ENCODE peak calls at places on chromosomes 4 and X, in ten cellular contexts. F is choroid plexus epithelial cell; K is anterior cingulate cortex; M is CD4-positive, alpha-beta memory T cell; A is right cardiac atrium; I is NCI-H187; D is MCF 10A; R is SK-N-SH; C is D341Med; H is fibroblast of pulmonary artery. V is an unnamed sample.

GRCh38 chrX:37684918-37685317 is 673 bp upstream of the XK start:
- DNase-seq in F (no peak), K (no peak), M (no peak), A (no peak), I (no peak), D (no peak), R (no peak), C (no peak), H (no peak), V (no peak)

GRCh38 chr4:114180481-114180880 is 201.0 kb upstream of the ARSJ start:
- DNase-seq in F (peak; percentile 87), K (peak; percentile 0), M (peak; percentile 7), A (peak; percentile 34), I (no peak), D (peak; percentile 1), R (no peak), C (peak; percentile 69), H (peak; percentile 86), V (peak; percentile 23)

GRCh38 chr4:118811008-118811764 is 24.7 kb downstream of the SEC24D start:
- DNase-seq in F (peak; percentile 89), K (no peak), M (no peak), A (no peak), I (no peak), D (peak; percentile 41), R (no peak), C (no peak), H (peak; percentile 81), V (peak; percentile 57)

GRCh38 chrX:144627947-144628346 is 619.4 kb upstream of the SPANXN1 start:
- DNase-seq in F (no peak), K (no peak), M (no peak), A (no peak), I (no peak), D (peak; percentile 32), R (no peak), C (no peak), H (no peak), V (no peak)

GRCh38 chr4:7879127-7879526 is 60.5 kb downstream of the AFAP1 start:
- DNase-seq in F (no peak), K (no peak), M (no peak), A (no peak), I (no peak), D (no peak), R (peak; percentile 51), C (no peak), H (no peak), V (peak; percentile 65)

GRCh38 chr4:2861631-2862436 is 18.2 kb downstream of the ADD1 start:
- DNase-seq in F (no peak), K (no peak), M (no peak), A (no peak), I (no peak), D (no peak), R (no peak), C (no peak), H (no peak), V (no peak)

GRCh38 chr4:37816719-37817118 is 9.8 kb upstream of the PGM2 start:
- DNase-seq in F (no peak), K (no peak), M (no peak), A (no peak), I (no peak), D (no peak), R (no peak), C (no peak), H (no peak), V (no peak)

GRCh38 chrX:11837437-11837836 is 79.4 kb downstream of the MSL3 start:
- DNase-seq in F (no peak), K (no peak), M (no peak), A (no peak), I (no peak), D (no peak), R (no peak), C (no peak), H (no peak), V (no peak)

V was measured in SK-N-DZ.